ENCODE peak calls at places on chromosomes 7 and 10, in six cellular contexts. O is right cardiac atrium; M is CD4-positive, CD25-positive, alpha-beta regulatory T cell; G is mesenchymal stem cell; X is effector memory CD4-positive, alpha-beta T cell; F is cardiac muscle cell. S is an unnamed sample.

GRCh38 chr7:108251700-108252099 is 121.5 kb upstream of the LAMB4 start:
- DNase-seq in G (no peak), X (no peak), O (no peak), M (no peak), F (no peak), S (no peak)

GRCh38 chr7:41189866-41190265 is 513.0 kb downstream of the INHBA start:
- DNase-seq in X (no peak), M (no peak), F (no peak), O (no peak), G (peak; percentile 90), S (no peak)

GRCh38 chr10:91604936-91605534 is 27.8 kb downstream of the PPP1R3C start:
- DNase-seq in G (peak; percentile 76), F (no peak), M (no peak), X (no peak), O (no peak), S (no peak)

GRCh38 chr7:28700790-28701203 is 257.3 kb downstream of the TRIL start:
- DNase-seq in F (peak; percentile 51), O (no peak), X (no peak), M (no peak), G (no peak), S (no peak)

GRCh38 chr10:117543999-117544728 is 1.6 kb downstream of the EMX2 start:
- DNase-seq in X (no peak), O (no peak), M (no peak), F (no peak), G (no peak), S (no peak)

GRCh38 chr10:97843296-97843671 is 6.4 kb upstream of the GOLGA7B start:
- DNase-seq in X (no peak), F (no peak), G (no peak), M (no peak), O (no peak), S (no peak)

GRCh38 chr10:90969148-90969547 is 48.3 kb upstream of the ANKRD1 start:
- DNase-seq in O (no peak), G (peak; percentile 3), M (no peak), F (no peak), X (no peak), S (no peak)

GRCh38 chr7:91772100-91772794 is 108.3 kb downstream of the MTERF1 start:
- DNase-seq in X (no peak), O (no peak), F (no peak), G (no peak), M (no peak), S (no peak)

GRCh38 chr7:608361-608760 is 88.7 kb upstream of the PDGFA start:
- DNase-seq in O (peak; percentile 23), F (no peak), X (no peak), G (no peak), M (no peak), S (no peak)

GRCh38 chr10:34721201-34721840 is 93.8 kb downstream of the PARD3 start:
- DNase-seq in M (no peak), G (peak; percentile 80), O (no peak), X (no peak), F (no peak), S (no peak)

GRCh38 chr10:12605580-12606405 is 256.4 kb downstream of the CAMK1D start:
- DNase-seq in X (peak; percentile 29), M (no peak), F (no peak), G (peak; percentile 57), O (peak; percentile 89), S (no peak)

GRCh38 chr10:112804036-112804435 is 146.0 kb upstream of the TCF7L2 start:
- DNase-seq in X (no peak), M (no peak), O (no peak), F (peak; percentile 73), G (no peak), S (no peak)

GRCh38 chr7:2860627-2861133 is 16.6 kb upstream of the GNA12 start:
- DNase-seq in X (no peak), M (no peak), G (no peak), O (no peak), F (no peak), S (no peak)

GRCh38 chr7:3042861-3043489 is 692 bp downstream of the CARD11 start:
- DNase-seq in O (no peak), G (no peak), F (no peak), M (peak; percentile 49), X (peak; percentile 64), S (no peak)

GRCh38 chr10:120486671-120487205 is 29.7 kb downstream of the PLPP4 start:
- DNase-seq in F (no peak), M (no peak), G (no peak), O (no peak), X (no peak), S (no peak)

GRCh38 chr7:5629941-5630340 is 151.5 kb downstream of the RNF216 start:
- DNase-seq in O (no peak), M (no peak), X (no peak), F (no peak), G (peak; percentile 89), S (no peak)

GRCh38 chr7:75945297-75946168 is 30.6 kb downstream of the POR start:
- DNase-seq in F (peak; percentile 61), X (no peak), G (peak; percentile 59), O (peak; percentile 47), M (no peak), S (no peak)

GRCh38 chr10:114356786-114357588 is 47.3 kb downstream of the AFAP1L2 start:
- DNase-seq in M (no peak), F (no peak), X (no peak), O (no peak), G (peak; percentile 78), S (no peak)

GRCh38 chr10:52864459-52865106 is 92.0 kb upstream of the MBL2 start:
- DNase-seq in O (peak; percentile 57), X (no peak), G (peak; percentile 99), M (no peak), F (no peak), S (no peak)

GRCh38 chr7:92156976-92157375 is 22.0 kb downstream of the LRRD1 start:
- DNase-seq in F (no peak), G (no peak), O (no peak), X (no peak), M (no peak), S (no peak)

GRCh38 chr10:60934215-60935175 is 9.5 kb downstream of the RHOBTB1 start:
- DNase-seq in F (no peak), G (no peak), M (no peak), X (no peak), O (no peak), S (no peak)

GRCh38 chr10:104322416-104322782 is 15.9 kb downstream of the ITPRIP start:
- DNase-seq in G (no peak), X (no peak), M (no peak), F (no peak), O (no peak), S (no peak)

GRCh38 chr10:132306951-132307751 is 599 bp downstream of the STK32C start:
- DNase-seq in G (peak; percentile 44), M (peak; percentile 24), O (peak; percentile 81), F (peak; percentile 43), X (peak; percentile 22), S (peak; percentile 44)

GRCh38 chr7:149432121-149432691 is 28.7 kb downstream of the ZNF777 start:
- DNase-seq in M (no peak), X (no peak), O (peak; percentile 36), G (no peak), F (no peak), S (no peak)

GRCh38 chr7:27647052-27647451 is 15.6 kb downstream of the HIBADH start:
- DNase-seq in X (no peak), G (peak; percentile 80), F (no peak), M (no peak), O (no peak), S (no peak)

GRCh38 chr10:59225211-59225610 is 48.8 kb downstream of the PHYHIPL start:
- DNase-seq in F (no peak), M (no peak), X (no peak), G (no peak), O (no peak), S (no peak)

GRCh38 chr7:102222445-102222844 is 64.2 kb upstream of the SH2B2 start:
- DNase-seq in O (no peak), G (no peak), X (no peak), F (no peak), M (no peak), S (no peak)

GRCh38 chr10:79380125-79380917 is 33.1 kb downstream of the PPIF start:
- DNase-seq in O (peak; percentile 74), M (no peak), G (peak; percentile 86), X (no peak), F (no peak), S (no peak)
- H3K4me1 ChIP-seq in O (peaks cover 30% of the 10 kb centered on the region), M (no peaks in the 10 kb centered on the region), G (peaks cover 53% of the 10 kb centered on the region), X (no peaks in the 10 kb centered on the region), F (peaks cover 8% of the 10 kb centered on the region), S (no peaks in the 10 kb centered on the region)

DNA sequence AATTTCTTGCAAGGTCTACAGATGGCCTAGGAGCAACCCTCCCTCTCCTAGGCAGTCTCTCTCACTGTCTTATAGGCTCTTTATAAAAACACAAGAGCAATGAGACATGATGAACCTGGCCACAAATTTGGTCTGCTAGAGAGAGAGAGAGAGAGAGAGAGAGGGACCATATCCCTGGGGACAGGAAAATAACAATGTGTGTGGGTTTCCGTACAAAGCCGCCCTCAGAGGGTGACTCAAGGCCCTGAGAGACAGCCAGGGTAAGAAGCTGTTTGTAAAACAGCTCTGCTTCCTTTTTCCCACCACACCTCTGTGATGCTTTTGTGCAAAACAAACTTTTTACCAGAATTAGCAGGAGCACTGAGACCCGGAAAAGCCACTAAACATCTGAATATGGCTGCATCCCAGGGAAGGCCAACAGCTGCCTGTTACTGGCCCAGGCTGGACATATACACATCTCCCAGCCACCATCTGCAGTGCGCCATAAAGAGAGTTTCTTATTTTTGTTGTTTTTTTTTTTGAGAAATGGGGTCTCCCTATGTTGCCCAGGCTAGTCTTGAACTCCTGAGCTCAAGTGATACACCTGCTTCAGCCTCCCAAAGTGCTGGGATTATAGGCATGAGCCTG is 18.4 kb downstream of the GIMAP5 start:
- DNase-seq in F (no peak), M (peak; percentile 39), O (no peak), X (peak; percentile 51), G (no peak), S (no peak)
- H3K27me3 ChIP-seq in F (no peaks in the 10 kb centered on the region), M (no peaks in the 10 kb centered on the region), O (no peaks in the 10 kb centered on the region), X (no peaks in the 10 kb centered on the region), G (no peaks in the 10 kb centered on the region), S (no peaks in the 10 kb centered on the region)

GRCh38 chr7:139488810-139489209 is 5.3 kb upstream of the KLRG2 start:
- DNase-seq in X (no peak), G (peak; percentile 4), O (no peak), M (no peak), F (no peak), S (peak; percentile 35)
- H3K4me3 ChIP-seq in X (no peak overlapping the region), G (no peak overlapping the region), O (no peak overlapping the region), M (no peak overlapping the region), F (no peak overlapping the region), S (no peak overlapping the region)

GRCh38 chr7:157377436-157378124 is 40.8 kb downstream of the DNAJB6 start:
- DNase-seq in G (no peak), M (no peak), X (no peak), O (no peak), F (no peak), S (no peak)
- H3K4me1 ChIP-seq in G (peaks cover 2% of the 10 kb centered on the region), M (peaks cover 17% of the 10 kb centered on the region), X (no peaks in the 10 kb centered on the region), O (peaks cover 11% of the 10 kb centered on the region), F (peaks cover 8% of the 10 kb centered on the region), S (no peaks in the 10 kb centered on the region)

DNA sequence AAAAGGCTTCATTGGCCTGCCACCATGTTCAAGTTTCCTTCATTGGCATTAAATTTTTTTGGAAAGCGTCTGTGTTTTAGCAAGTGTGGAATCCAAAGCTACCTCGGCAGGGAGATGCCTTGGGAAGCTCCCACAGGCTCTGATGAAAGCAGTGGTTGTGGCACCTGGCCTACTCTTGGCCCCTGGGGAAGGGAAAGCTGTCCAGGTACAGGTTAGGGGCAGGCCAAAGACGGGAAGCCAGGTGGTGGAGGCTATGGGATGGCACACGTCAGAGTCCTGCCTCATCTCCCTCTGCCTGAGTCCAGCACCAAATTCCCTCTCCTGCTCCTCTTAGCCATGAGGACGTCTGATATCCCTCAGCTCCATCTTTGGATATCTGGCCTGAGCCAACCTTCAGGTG is 49.7 kb downstream of the C10orf120 start:
- DNase-seq in G (no peak), O (no peak), M (no peak), F (no peak), X (no peak), S (no peak)
- H3K27me3 ChIP-seq in G (peaks cover 5% of the 10 kb centered on the region), O (no peaks in the 10 kb centered on the region), M (no peaks in the 10 kb centered on the region), F (no peaks in the 10 kb centered on the region), X (peaks cover 5% of the 10 kb centered on the region), S (peaks cover 16% of the 10 kb centered on the region)